ENCODE peak calls at places on chromosomes 6 and 20, in five cellular contexts. One of them, this sample, is unnamed.
A peak's percentile ranks its signal among the peaks of the same experiment; 100 is the strongest.

GRCh38 chr6:143110996-143111395 is 50.3 kb downstream of the AIG1 start:
- DNase-seq in AG09309: no peak
- DNase-seq in colonic mucosa: no peak
- DNase-seq in SK-N-SH: no peak
- DNase-seq in AG10803: peak; percentile 68
- DNase-seq in this sample: peak; percentile 72

GRCh38 chr20:56003111-56003800 is 2.1 kb downstream of the CBLN4 start:
- DNase-seq in AG09309: no peak
- DNase-seq in colonic mucosa: no peak
- DNase-seq in SK-N-SH: peak; percentile 54
- DNase-seq in AG10803: no peak
- DNase-seq in this sample: no peak

GRCh38 chr6:111478749-111479148 is 4.3 kb downstream of the REV3L start:
- DNase-seq in AG09309: no peak
- DNase-seq in colonic mucosa: no peak
- DNase-seq in SK-N-SH: no peak
- DNase-seq in AG10803: peak; percentile 69
- DNase-seq in this sample: peak; percentile 73

GRCh38 chr6:42043787-42044475 is 6.4 kb upstream of the TAF8 start:
- DNase-seq in AG09309: peak; percentile 29
- DNase-seq in colonic mucosa: peak; percentile 95
- DNase-seq in SK-N-SH: peak; percentile 92
- DNase-seq in AG10803: peak; percentile 70
- DNase-seq in this sample: peak; percentile 86

GRCh38 chr6:29892696-29893095 is 49.6 kb upstream of the HLA-A start:
- DNase-seq in AG09309: no peak
- DNase-seq in colonic mucosa: no peak
- DNase-seq in SK-N-SH: no peak
- DNase-seq in AG10803: peak; percentile 3
- DNase-seq in this sample: no peak

GRCh38 chr6:151022492-151022891 is 157.0 kb downstream of the MTHFD1L start:
- DNase-seq in AG09309: no peak
- DNase-seq in colonic mucosa: no peak
- DNase-seq in SK-N-SH: no peak
- DNase-seq in AG10803: no peak
- DNase-seq in this sample: no peak

GRCh38 chr6:168288781-168289570 is 30.6 kb downstream of the DACT2 start:
- DNase-seq in AG09309: no peak
- DNase-seq in colonic mucosa: no peak
- DNase-seq in SK-N-SH: no peak
- DNase-seq in AG10803: no peak
- DNase-seq in this sample: no peak

GRCh38 chr6:159169193-159169555 is at the start of gene FNDC1:
- DNase-seq in AG09309: no peak
- DNase-seq in colonic mucosa: peak; percentile 37
- DNase-seq in SK-N-SH: peak; percentile 90
- DNase-seq in AG10803: peak; percentile 31
- DNase-seq in this sample: no peak

GRCh38 chr6:168301648-168302398 is 17.8 kb downstream of the DACT2 start:
- DNase-seq in AG09309: no peak
- DNase-seq in colonic mucosa: peak; percentile 55
- DNase-seq in SK-N-SH: no peak
- DNase-seq in AG10803: no peak
- DNase-seq in this sample: no peak

GRCh38 chr6:130913119-130913518 is 85.9 kb downstream of the SMLR1 start:
- DNase-seq in AG09309: no peak
- DNase-seq in colonic mucosa: no peak
- DNase-seq in SK-N-SH: no peak
- DNase-seq in AG10803: no peak
- DNase-seq in this sample: no peak

GRCh38 chr6:87183687-87184086 is 28.3 kb downstream of the ZNF292 start:
- DNase-seq in AG09309: no peak
- DNase-seq in colonic mucosa: no peak
- DNase-seq in SK-N-SH: no peak
- DNase-seq in AG10803: peak; percentile 34
- DNase-seq in this sample: peak; percentile 87

GRCh38 chr6:161341638-161342037 is 67.8 kb upstream of the AGPAT4 start:
- DNase-seq in AG09309: no peak
- DNase-seq in colonic mucosa: no peak
- DNase-seq in SK-N-SH: no peak
- DNase-seq in AG10803: no peak
- DNase-seq in this sample: no peak

GRCh38 chr6:149863846-149864577 is at the start of gene LRP11:
- DNase-seq in AG09309: no peak
- DNase-seq in colonic mucosa: peak; percentile 92
- DNase-seq in SK-N-SH: peak; percentile 93
- DNase-seq in AG10803: peak; percentile 78
- DNase-seq in this sample: peak; percentile 78

GRCh38 chr6:66556936-66557335 is 849.9 kb upstream of the EYS start:
- DNase-seq in AG09309: no peak
- DNase-seq in colonic mucosa: no peak
- DNase-seq in SK-N-SH: no peak
- DNase-seq in AG10803: no peak
- DNase-seq in this sample: no peak

GRCh38 chr20:50388733-50389436 is 121.3 kb upstream of the PTPN1 start:
- DNase-seq in AG09309: no peak
- DNase-seq in colonic mucosa: no peak
- DNase-seq in SK-N-SH: no peak
- DNase-seq in AG10803: no peak
- DNase-seq in this sample: no peak

GRCh38 chr20:50390685-50391443 is 119.3 kb upstream of the PTPN1 start:
- DNase-seq in AG09309: no peak
- DNase-seq in colonic mucosa: no peak
- DNase-seq in SK-N-SH: no peak
- DNase-seq in AG10803: no peak
- DNase-seq in this sample: no peak

GRCh38 chr20:50387996-50388332 is 122.2 kb upstream of the PTPN1 start:
- DNase-seq in AG09309: no peak
- DNase-seq in colonic mucosa: no peak
- DNase-seq in SK-N-SH: no peak
- DNase-seq in AG10803: no peak
- DNase-seq in this sample: no peak

GRCh38 chr20:50389808-50390684 is 120.1 kb upstream of the PTPN1 start:
- DNase-seq in AG09309: no peak
- DNase-seq in colonic mucosa: no peak
- DNase-seq in SK-N-SH: no peak
- DNase-seq in AG10803: no peak
- DNase-seq in this sample: no peak

DNA sequence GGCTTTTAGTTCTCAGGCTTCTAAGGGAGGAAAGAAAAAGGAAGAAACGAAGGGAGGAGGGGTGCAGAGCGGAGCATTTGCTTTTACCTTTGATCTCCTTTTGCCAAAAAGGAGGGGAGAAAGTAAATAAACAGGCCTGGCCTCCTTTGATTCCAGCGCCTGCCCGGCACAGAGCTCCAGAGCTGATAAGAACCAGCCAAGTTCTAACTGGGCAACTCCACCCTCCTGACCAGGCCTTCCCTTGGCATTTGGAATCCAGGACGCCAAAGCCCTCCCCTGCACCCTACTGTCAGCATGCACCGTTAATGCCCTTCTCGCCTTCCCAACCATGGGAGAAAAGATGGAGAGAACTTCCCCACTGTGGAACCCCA is 120.8 kb upstream of the PTPN1 start:
- DNase-seq in AG09309: no peak
- DNase-seq in colonic mucosa: peak; percentile 78
- DNase-seq in SK-N-SH: no peak
- DNase-seq in AG10803: no peak
- DNase-seq in this sample: no peak
- H3K4me3 ChIP-seq in AG09309: no peak overlapping the region
- H3K4me3 ChIP-seq in colonic mucosa: no peak overlapping the region
- H3K4me3 ChIP-seq in SK-N-SH: no peak overlapping the region
- H3K4me3 ChIP-seq in AG10803: no peak overlapping the region
- H3K4me3 ChIP-seq in this sample: no peak overlapping the region

DNA sequence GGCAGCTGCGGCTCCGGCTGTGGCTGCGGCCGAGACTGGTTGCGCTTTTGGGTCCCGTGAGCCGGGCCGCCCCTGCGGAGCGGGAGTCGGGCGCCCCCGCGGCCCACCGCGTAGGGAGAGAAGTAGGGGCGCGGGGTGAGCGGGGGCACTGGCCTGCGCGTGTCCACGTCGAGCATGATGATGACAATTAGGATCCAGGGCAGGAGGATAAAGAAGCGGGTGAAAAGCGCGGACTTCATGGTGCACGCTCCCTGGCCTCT is 739 bp downstream of the B3GAT2 start:
- DNase-seq in AG09309: no peak
- DNase-seq in colonic mucosa: no peak
- DNase-seq in SK-N-SH: no peak
- DNase-seq in AG10803: no peak
- DNase-seq in this sample: no peak
- TF ChIP-seq CTCF in AG09309: no peak
- TF ChIP-seq CTCF in colonic mucosa: peak; percentile 13
- TF ChIP-seq CTCF in SK-N-SH: peak; percentile 20
- TF ChIP-seq CTCF in AG10803: no peak
- TF ChIP-seq CTCF in this sample: no peak

GRCh38 chr6:1313364-1313754 is 1.5 kb downstream of the FOXQ1 start:
- DNase-seq in AG09309: no peak
- DNase-seq in colonic mucosa: no peak
- DNase-seq in SK-N-SH: no peak
- DNase-seq in AG10803: no peak
- DNase-seq in this sample: no peak

GRCh38 chr6:1312444-1313363 is 806 bp downstream of the FOXQ1 start:
- DNase-seq in AG09309: no peak
- DNase-seq in colonic mucosa: no peak
- DNase-seq in SK-N-SH: peak; percentile 30
- DNase-seq in AG10803: no peak
- DNase-seq in this sample: no peak

GRCh38 chr6:1311400-1312192 is at the start of gene FOXQ1:
- DNase-seq in AG09309: no peak
- DNase-seq in colonic mucosa: peak; percentile 77
- DNase-seq in SK-N-SH: peak; percentile 28
- DNase-seq in AG10803: no peak
- DNase-seq in this sample: no peak

GRCh38 chr6:1312193-1312443 is 220 bp downstream of the FOXQ1 start:
- DNase-seq in AG09309: no peak
- DNase-seq in colonic mucosa: no peak
- DNase-seq in SK-N-SH: peak; percentile 21
- DNase-seq in AG10803: no peak
- DNase-seq in this sample: no peak

DNA sequence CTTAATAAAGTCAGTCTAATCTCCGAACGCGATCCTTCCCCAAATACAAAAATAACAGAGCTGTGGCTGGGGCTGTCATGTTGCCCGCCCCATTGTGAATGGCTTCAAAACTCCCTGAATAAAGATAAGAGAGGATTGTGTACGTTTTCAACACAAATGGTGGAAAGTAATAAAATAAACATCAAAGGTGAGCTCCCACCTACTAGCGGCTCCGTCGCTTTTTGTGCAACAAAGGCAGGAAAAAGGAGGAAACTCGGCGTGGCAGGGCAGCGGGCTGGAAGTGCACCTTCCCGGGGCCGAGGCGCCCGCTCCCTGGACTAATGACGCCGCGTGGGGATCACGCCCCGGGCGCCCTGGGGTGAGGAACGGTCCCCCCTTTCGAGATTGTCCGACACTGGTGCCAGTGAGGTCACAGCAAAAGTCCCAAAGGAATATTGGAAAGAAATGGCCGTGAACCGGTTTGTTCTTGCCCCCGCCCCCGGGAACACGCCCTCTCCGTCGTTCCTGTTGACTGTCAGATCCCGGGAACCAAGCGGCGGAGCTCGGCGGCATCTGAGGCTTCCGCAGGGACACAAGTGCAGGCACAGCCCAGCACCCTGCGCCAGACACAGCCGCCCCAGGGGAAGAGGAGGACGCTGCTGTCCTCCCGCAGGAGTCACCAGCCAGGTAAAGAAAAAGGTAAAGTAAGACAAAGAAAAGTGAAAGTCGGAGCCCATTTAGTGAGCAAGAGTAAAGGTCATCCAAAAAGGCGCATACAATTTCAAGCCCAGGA is 1.1 kb upstream of the FOXQ1 start:
- DNase-seq in AG09309: no peak
- DNase-seq in colonic mucosa: peak; percentile 64
- DNase-seq in SK-N-SH: no peak
- DNase-seq in AG10803: no peak
- DNase-seq in this sample: no peak
- H3K4me3 ChIP-seq in AG09309: no peak overlapping the region
- H3K4me3 ChIP-seq in colonic mucosa: peak overlapping the region; percentile 40
- H3K4me3 ChIP-seq in SK-N-SH: peak overlapping the region; percentile 12
- H3K4me3 ChIP-seq in AG10803: peak overlapping the region; percentile 52
- H3K4me3 ChIP-seq in this sample: peak overlapping the region; percentile 9

GRCh38 chr20:6940052-6940451 is 172.6 kb downstream of the BMP2 start:
- DNase-seq in AG09309: no peak
- DNase-seq in colonic mucosa: no peak
- DNase-seq in SK-N-SH: peak; percentile 18
- DNase-seq in AG10803: no peak
- DNase-seq in this sample: no peak
- TF ChIP-seq CTCF in AG09309: peak; percentile 19
- TF ChIP-seq CTCF in colonic mucosa: no peak
- TF ChIP-seq CTCF in SK-N-SH: peak; percentile 46
- TF ChIP-seq CTCF in AG10803: peak; percentile 31
- TF ChIP-seq CTCF in this sample: peak; percentile 18